ENCODE peak calls at places on chromosomes 3 and 15, in five cellular contexts. D, G, H, V and A are unnamed samples.

GRCh38 chr3:189368384-189368783 is 196.6 kb downstream of the TPRG1 start:
- DNase-seq in H (no peak), V (no peak), G (no peak), D (no peak), A (no peak)

GRCh38 chr15:39287322-39288195 is 293.3 kb upstream of the THBS1 start:
- DNase-seq in H (no peak), V (no peak), D (no peak), G (no peak), A (no peak)

GRCh38 chr15:89975482-89976291 is 25.4 kb upstream of the ZNF710 start:
- DNase-seq in V (no peak), H (no peak), D (no peak), G (no peak), A (no peak)

GRCh38 chr15:38589502-38589901 is 24.9 kb upstream of the RASGRP1 start:
- DNase-seq in H (no peak), G (no peak), V (no peak), D (no peak), A (no peak)

GRCh38 chr3:40387001-40387894 is at the start of gene ENTPD3:
- DNase-seq in D (peak; percentile 78), H (peak; percentile 87), G (no peak), V (peak; percentile 77), A (peak; percentile 75)

GRCh38 chr15:91793771-91794170 is 59.7 kb upstream of the SLCO3A1 start:
- DNase-seq in H (no peak), G (no peak), D (no peak), V (no peak), A (no peak)

GRCh38 chr3:16322189-16322588 is 57.2 kb downstream of the OXNAD1 start:
- DNase-seq in G (no peak), D (no peak), V (no peak), H (no peak), A (no peak)

GRCh38 chr3:11335056-11335608 is 62.9 kb downstream of the ATG7 start:
- DNase-seq in D (no peak), V (no peak), H (peak; percentile 74), G (no peak), A (no peak)

GRCh38 chr3:149080699-149081091 is 5.6 kb downstream of the HLTF start:
- DNase-seq in V (no peak), H (no peak), D (no peak), G (no peak), A (no peak)

GRCh38 chr15:58179206-58179605 is 41.0 kb downstream of the AQP9 start:
- DNase-seq in D (no peak), V (no peak), H (no peak), G (no peak), A (no peak)

GRCh38 chr15:31325432-31325975 is 1.1 kb upstream of the KLF13 start:
- DNase-seq in V (no peak), G (peak; percentile 55), H (peak; percentile 60), D (peak; percentile 87), A (peak; percentile 96)

GRCh38 chr15:66772604-66772966 is 70.5 kb downstream of the SMAD6 start:
- DNase-seq in V (no peak), D (no peak), H (no peak), G (no peak), A (no peak)

GRCh38 chr15:66772967-66773873 is 71.2 kb downstream of the SMAD6 start:
- DNase-seq in H (peak; percentile 19), G (peak; percentile 48), D (no peak), V (no peak), A (peak; percentile 59)

GRCh38 chr15:66777054-66777453 is 75.0 kb downstream of the SMAD6 start:
- DNase-seq in D (no peak), V (no peak), G (no peak), H (no peak), A (peak; percentile 37)

GRCh38 chr15:66775127-66776105 is 73.4 kb downstream of the SMAD6 start:
- DNase-seq in D (no peak), G (peak; percentile 59), V (no peak), H (no peak), A (peak; percentile 35)

DNA sequence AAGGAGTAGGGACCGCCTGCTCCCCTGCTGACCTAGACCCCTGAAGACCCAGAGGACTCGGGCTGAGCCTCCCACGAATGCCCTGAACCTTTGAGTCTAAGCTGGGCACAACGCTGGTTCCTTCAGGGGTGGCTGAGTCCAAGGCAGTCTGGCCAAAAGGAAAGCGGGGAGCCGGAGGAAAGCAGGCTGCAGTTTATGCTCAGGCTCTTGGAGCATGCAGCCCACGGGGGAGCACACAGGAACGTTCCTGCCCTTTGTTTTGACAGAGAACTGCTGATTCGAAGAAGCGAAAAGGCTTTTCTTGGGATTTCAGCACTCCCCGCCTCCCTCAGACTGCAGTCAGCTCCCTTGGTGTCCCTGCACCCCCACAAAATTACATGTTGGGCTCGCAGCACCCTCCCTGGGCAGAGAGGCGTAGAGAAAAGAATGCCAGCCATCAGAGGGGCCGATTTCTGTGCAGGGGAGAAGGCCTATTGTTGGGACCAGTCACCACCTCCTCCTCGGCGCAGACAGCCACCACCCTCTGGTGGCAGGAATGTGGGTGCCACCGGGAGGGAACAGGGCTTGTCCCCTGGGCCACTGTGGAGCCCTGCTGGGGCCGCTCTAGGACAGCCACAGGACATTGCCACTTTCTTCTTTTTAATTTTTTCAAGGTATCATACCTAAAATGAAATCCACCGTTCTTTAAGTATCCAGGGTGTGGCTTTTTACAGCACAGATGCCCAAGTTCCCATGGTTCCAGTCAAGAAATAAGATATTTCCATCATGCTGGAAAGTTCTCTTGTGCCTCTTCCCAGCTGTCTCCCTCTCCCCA is 72.2 kb downstream of the SMAD6 start:
- DNase-seq in D (peak; percentile 88), H (peak; percentile 92), G (peak; percentile 88), V (peak; percentile 95), A (peak; percentile 88)
- H3K4me1 ChIP-seq in D (peaks cover 55% of the 10 kb centered on the region), H (peaks cover 31% of the 10 kb centered on the region), G (peaks cover 15% of the 10 kb centered on the region), V (peaks cover 11% of the 10 kb centered on the region), A (peaks cover 25% of the 10 kb centered on the region)

DNA sequence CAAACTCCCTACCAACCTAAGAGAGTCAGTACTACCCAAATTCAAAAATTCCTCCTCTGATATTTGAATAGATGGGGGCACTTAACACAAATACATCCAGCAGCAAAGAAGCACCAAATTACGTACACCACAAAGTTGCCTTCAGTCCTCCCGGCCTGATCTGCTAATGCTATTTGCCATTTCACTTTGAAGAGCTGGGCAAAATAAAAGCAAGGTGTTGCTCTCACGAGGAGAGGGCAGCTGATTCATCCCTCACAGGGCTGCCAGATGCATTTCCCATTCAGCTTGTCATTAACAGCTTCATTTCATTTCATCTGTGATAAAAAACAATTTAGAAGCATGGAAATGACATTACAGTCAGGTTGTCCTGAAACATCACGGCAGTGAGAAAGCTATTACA is 283.4 kb upstream of the VEPH1 start:
- DNase-seq in G (no peak), H (no peak), D (no peak), V (no peak), A (no peak)
- H3K27ac ChIP-seq in G (peak overlapping the region; percentile 6), H (no peak overlapping the region), D (no peak overlapping the region), V (no peak overlapping the region), A (no peak overlapping the region)

GRCh38 chr3:114011059-114011797 is 45.1 kb downstream of the CCDC191 start:
- DNase-seq in V (no peak), G (no peak), D (no peak), H (no peak), A (no peak)

GRCh38 chr3:114005406-114005987 is 50.8 kb downstream of the CCDC191 start:
- DNase-seq in D (no peak), H (no peak), G (no peak), V (no peak), A (peak; percentile 83)
- H3K4me1 ChIP-seq in D (no peaks in the 10 kb centered on the region), H (no peaks in the 10 kb centered on the region), G (no peaks in the 10 kb centered on the region), V (no peaks in the 10 kb centered on the region), A (peaks cover 17% of the 10 kb centered on the region)

GRCh38 chr15:88746451-88746850 is 56.8 kb upstream of the ACAN start:
- DNase-seq in G (no peak), D (no peak), H (no peak), V (peak; percentile 11), A (no peak)
- H3K27ac ChIP-seq in G (no peak overlapping the region), D (no peak overlapping the region), H (no peak overlapping the region), V (no peak overlapping the region), A (no peak overlapping the region)

DNA sequence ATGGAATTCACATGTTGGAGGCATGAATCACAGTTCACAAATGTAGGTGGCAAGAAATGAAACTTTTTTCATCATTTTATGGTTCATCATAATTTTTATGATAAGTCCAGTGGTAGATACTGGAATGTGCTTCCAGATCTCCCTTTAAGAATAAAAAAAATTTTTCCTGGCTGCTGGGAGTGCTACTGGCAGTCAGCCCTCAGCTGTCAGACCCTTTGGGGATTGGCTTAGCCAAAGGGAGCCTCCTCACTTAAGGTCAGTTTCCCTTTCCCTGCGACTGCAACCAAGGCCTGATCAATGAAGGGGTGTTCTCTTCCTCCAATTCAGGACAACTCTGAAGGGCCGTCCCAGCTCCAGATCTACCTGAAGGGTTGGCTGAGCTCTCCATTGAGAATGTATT is 20.7 kb upstream of the LYZL4 start:
- DNase-seq in V (no peak), H (no peak), D (no peak), G (no peak), A (no peak)
- H3K4me1 ChIP-seq in V (no peaks in the 10 kb centered on the region), H (no peaks in the 10 kb centered on the region), D (no peaks in the 10 kb centered on the region), G (no peaks in the 10 kb centered on the region), A (no peaks in the 10 kb centered on the region)

DNA sequence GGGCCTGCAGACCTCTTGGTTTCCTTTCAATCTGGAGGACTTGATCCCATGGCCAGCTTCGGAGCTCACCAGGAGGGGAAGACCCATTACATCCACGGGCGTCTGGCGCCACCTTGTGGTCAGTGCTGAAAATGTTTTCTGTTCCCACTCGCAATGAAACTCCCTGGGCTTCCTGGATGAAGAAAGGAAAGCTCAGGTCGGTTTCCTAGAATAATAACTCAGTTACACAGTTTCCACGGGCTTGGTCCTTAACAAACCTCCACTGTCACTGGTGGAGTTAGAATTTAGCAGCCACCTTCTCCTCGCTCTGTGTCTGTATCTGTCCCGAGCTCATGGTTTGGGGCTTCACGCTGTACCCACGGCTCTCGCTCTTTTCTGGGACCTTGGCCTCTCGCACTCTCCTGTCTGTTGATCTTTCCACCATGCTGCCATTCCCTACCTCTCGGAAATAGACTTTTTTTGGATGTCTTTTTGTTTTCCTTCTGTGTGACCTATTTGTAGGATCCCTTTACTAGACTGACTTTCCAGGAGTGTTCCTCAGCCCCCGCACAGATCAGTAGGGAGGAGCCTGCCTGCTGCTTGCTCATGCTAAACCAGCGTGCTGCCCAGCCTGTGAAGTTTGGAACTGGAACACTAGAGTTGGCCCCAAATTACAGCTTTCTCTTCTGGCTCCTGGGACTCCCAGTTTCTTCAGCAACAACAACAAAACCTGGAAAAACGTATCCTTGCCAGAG is 56.3 kb downstream of the IL20RB start:
- DNase-seq in V (peak; percentile 96), G (peak; percentile 91), H (peak; percentile 91), D (peak; percentile 89), A (peak; percentile 94)
- H3K27ac ChIP-seq in V (no peak overlapping the region), G (peak overlapping the region; percentile 85), H (no peak overlapping the region), D (peak overlapping the region; percentile 61), A (peak overlapping the region; percentile 22)

GRCh38 chr3:156681003-156681402 is 6.6 kb downstream of the TIPARP start:
- DNase-seq in D (no peak), G (peak; percentile 49), H (peak; percentile 79), V (no peak), A (no peak)

GRCh38 chr3:156682491-156682890 is 8.1 kb downstream of the TIPARP start:
- DNase-seq in G (no peak), D (no peak), H (no peak), V (no peak), A (no peak)

GRCh38 chr3:156685198-156685597 is 10.8 kb downstream of the TIPARP start:
- DNase-seq in V (no peak), H (no peak), G (no peak), D (no peak), A (no peak)

GRCh38 chr3:156680243-156680930 is 6.0 kb downstream of the TIPARP start:
- DNase-seq in G (no peak), V (no peak), D (no peak), H (no peak), A (no peak)

GRCh38 chr3:156682963-156683362 is 8.6 kb downstream of the TIPARP start:
- DNase-seq in H (no peak), G (no peak), D (no peak), V (no peak), A (no peak)
- H3K4me1 ChIP-seq in H (no peaks in the 10 kb centered on the region), G (peaks cover 35% of the 10 kb centered on the region), D (peaks cover 98% of the 10 kb centered on the region), V (no peaks in the 10 kb centered on the region), A (peaks cover 91% of the 10 kb centered on the region)

GRCh38 chr15:85473455-85473854 is 93.1 kb downstream of the AKAP13 start:
- DNase-seq in H (no peak), G (no peak), D (no peak), V (no peak), A (no peak)
- H3K27ac ChIP-seq in H (no peak overlapping the region), G (no peak overlapping the region), D (no peak overlapping the region), V (no peak overlapping the region), A (no peak overlapping the region)